ENCODE peak calls at places on chromosomes 13 and 19, in eight cellular contexts. V is HuH-7.5; J is GM19239; C is stimulated activated CD4-positive, alpha-beta T cell treated with anti-CD3 and anti-CD28 coated beads, Interleukin-4, amount 100 ng/mL, for 1 hour; T is stimulated activated CD8-positive, alpha-beta memory T cell treated with anti-CD3 and anti-CD28 coated beads, Interleukin-7, amount 100 ng/mL, for 24 hours; L is PC-3; P is central memory CD8-positive, alpha-beta T cell; G is GM12865. O is an unnamed sample.

GRCh38 chr13:95704510-95704909 is 27.6 kb downstream of the DNAJC3 start:
- DNase-seq in C (no peak), G (no peak), L (peak), T (no peak), J (no peak), P (no peak), V (peak), O (peak)

GRCh38 chr19:1942078-1942933 is 1.3 kb downstream of the CSNK1G2 start:
- DNase-seq in L (peak), T (peak), P (peak), G (peak), V (peak), J (peak), C (peak), O (peak)

GRCh38 chr19:8336072-8336569 is 6.9 kb downstream of the KANK3 start:
- DNase-seq in V (no peak), G (no peak), L (no peak), P (no peak), J (no peak), T (no peak), C (no peak), O (no peak)

GRCh38 chr19:54190942-54191670 is at the start of gene TSEN34:
- DNase-seq in L (peak), P (no peak), G (peak), V (peak), T (peak), J (no peak), C (peak), O (no peak)

GRCh38 chr19:7547153-7547552 is 11.6 kb downstream of the PNPLA6 start:
- DNase-seq in C (no peak), G (no peak), L (no peak), J (no peak), V (no peak), T (no peak), P (no peak), O (no peak)

GRCh38 chr19:41323023-41323422 is 13.1 kb downstream of the CCDC97 start:
- DNase-seq in C (no peak), P (no peak), G (no peak), V (no peak), J (no peak), T (no peak), L (no peak), O (no peak)

GRCh38 chr13:48731957-48732569 is 78.3 kb downstream of the CYSLTR2 start:
- DNase-seq in T (peak), J (peak), V (peak), L (peak), C (peak), G (peak), P (peak), O (peak)

GRCh38 chr13:75136151-75136550 is 345.8 kb downstream of the TBC1D4 start:
- DNase-seq in J (no peak), V (no peak), G (no peak), C (no peak), L (no peak), P (no peak), T (no peak), O (no peak)

GRCh38 chr13:45538382-45538781 is 73.6 kb downstream of the COG3 start:
- DNase-seq in G (no peak), L (no peak), T (no peak), J (no peak), V (no peak), C (no peak), P (no peak), O (no peak)

GRCh38 chr19:45275370-45275971 is 24.4 kb downstream of the MARK4 start:
- DNase-seq in C (no peak), T (no peak), J (no peak), L (no peak), V (no peak), P (no peak), G (no peak), O (no peak)

GRCh38 chr13:100611678-100612492 is 23.3 kb upstream of the GGACT start:
- DNase-seq in J (no peak), C (no peak), P (peak), L (no peak), V (no peak), T (no peak), G (no peak), O (no peak)

GRCh38 chr19:33604651-33605050 is 17.1 kb upstream of the CHST8 start:
- DNase-seq in C (no peak), J (no peak), L (no peak), V (no peak), T (no peak), G (no peak), P (no peak), O (no peak)

GRCh38 chr13:30153871-30154426 is 153.4 kb downstream of the KATNAL1 start:
- DNase-seq in T (no peak), J (no peak), P (no peak), G (peak), C (no peak), V (no peak), L (no peak), O (no peak)

GRCh38 chr13:31023126-31023525 is 90.7 kb downstream of the TEX26 start:
- DNase-seq in G (no peak), V (no peak), T (no peak), J (no peak), L (no peak), P (no peak), C (no peak), O (no peak)

GRCh38 chr19:46618670-46619231 is 6.1 kb downstream of the PTGIR start:
- DNase-seq in G (peak), J (no peak), V (no peak), P (no peak), T (no peak), L (no peak), C (no peak), O (no peak)

O was measured in A549.